ENCODE peak calls at places on chromosome 1, in seven cellular contexts. Y is H9, P is IMR-90, O is mesendoderm, H is trophoblast cell, U is mesenchymal stem cell, K is H1. N is an unnamed sample.

GRCh38 chr1:47986741-47987140 is 10.4 kb downstream of the TRABD2B start:
- DNase-seq in K (no peak), P (no peak), H (no peak), U (no peak), Y (no peak), O (no peak), N (no peak)

GRCh38 chr1:99507906-99508732 is 137.8 kb upstream of the PALMD start:
- DNase-seq in U (no peak), Y (no peak), O (no peak), P (no peak), H (no peak), K (no peak), N (no peak)

GRCh38 chr1:155966135-155966534 is 12.2 kb downstream of the ARHGEF2 start:
- DNase-seq in P (no peak), K (no peak), H (no peak), O (no peak), U (no peak), Y (no peak), N (no peak)

GRCh38 chr1:178543291-178543609 is 30.3 kb downstream of the TEX35 start:
- DNase-seq in U (no peak), P (no peak), O (no peak), H (no peak), K (no peak), Y (no peak), N (no peak)

GRCh38 chr1:10265027-10265426 is 54.7 kb downstream of the KIF1B start:
- DNase-seq in O (no peak), Y (no peak), P (no peak), H (no peak), U (no peak), K (no peak), N (no peak)

GRCh38 chr1:212951058-212951923 is 950 bp downstream of the VASH2 start:
- DNase-seq in H (no peak), Y (no peak), K (no peak), O (no peak), U (peak), P (no peak), N (no peak)

GRCh38 chr1:201970334-201971159 is 11.9 kb upstream of the RNPEP start:
- DNase-seq in O (no peak), K (no peak), P (peak), Y (no peak), H (no peak), U (peak), N (no peak)

GRCh38 chr1:27366113-27366410 is 699 bp downstream of the MAP3K6 start:
- DNase-seq in P (peak), K (peak), H (peak), Y (peak), O (peak), U (peak), N (peak)

GRCh38 chr1:175152006-175152652 is 40.4 kb downstream of the KIAA0040 start:
- DNase-seq in K (peak), O (peak), H (no peak), U (peak), Y (peak), P (peak), N (peak)

GRCh38 chr1:59173721-59174120 is 123.2 kb upstream of the FGGY start:
- DNase-seq in K (no peak), O (no peak), U (peak), Y (no peak), H (no peak), P (peak), N (no peak)

DNA sequence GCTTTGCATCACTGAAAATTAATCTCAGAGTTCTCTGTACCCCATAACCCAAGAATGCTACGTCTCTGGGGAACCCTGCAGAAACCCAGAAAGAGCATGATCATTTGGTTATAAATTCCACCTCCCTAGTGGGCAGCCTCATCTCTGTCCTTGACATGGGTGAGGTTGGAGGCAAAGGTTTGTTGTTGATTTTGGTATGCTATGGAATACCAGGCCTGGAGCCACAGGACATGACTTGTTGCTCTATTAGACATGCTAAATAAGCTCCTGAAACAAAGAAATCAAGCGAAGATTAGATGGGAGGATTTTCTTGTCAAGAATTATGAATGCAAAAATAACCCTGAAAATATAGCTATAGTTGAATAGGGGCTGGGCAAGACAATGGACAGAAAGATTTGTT is 197.4 kb upstream of the CAMK1G start:
- DNase-seq in P (no peak), H (no peak), O (no peak), K (no peak), Y (no peak), U (no peak), N (no peak)
- H4K8ac ChIP-seq in P (no peak), H (no peak), O (no peak), K (no peak), Y (no peak), U (no peak), N (no peak)

GRCh38 chr1:101000141-101000867 is 25.3 kb downstream of the DPH5 start:
- DNase-seq in U (no peak), Y (no peak), O (no peak), K (no peak), P (peak), H (no peak), N (no peak)
- H3K18ac ChIP-seq in U (no peak), Y (no peak), O (no peak), K (no peak), P (no peak), H (no peak), N (no peak)

GRCh38 chr1:232634086-232634485 is 4.2 kb upstream of the SIPA1L2 start:
- DNase-seq in H (no peak), P (no peak), U (no peak), O (no peak), K (no peak), Y (peak), N (no peak)
- H4K8ac ChIP-seq in H (no peak), P (no peak), U (no peak), O (no peak), K (no peak), Y (no peak), N (no peak)

GRCh38 chr1:219000005-219000404 is 173.7 kb upstream of the LYPLAL1 start:
- DNase-seq in O (no peak), H (no peak), U (no peak), Y (no peak), K (no peak), P (no peak), N (no peak)

GRCh38 chr1:218991089-218991488 is 182.6 kb upstream of the LYPLAL1 start:
- DNase-seq in H (no peak), O (no peak), K (no peak), Y (no peak), U (no peak), P (no peak), N (no peak)

GRCh38 chr1:218990019-218990418 is 183.7 kb upstream of the LYPLAL1 start:
- DNase-seq in O (no peak), K (no peak), H (no peak), Y (no peak), U (no peak), P (no peak), N (no peak)

GRCh38 chr1:218996362-218996761 is 177.3 kb upstream of the LYPLAL1 start:
- DNase-seq in H (no peak), Y (no peak), K (no peak), O (no peak), U (no peak), P (no peak), N (no peak)

GRCh38 chr1:218994615-218995014 is 179.1 kb upstream of the LYPLAL1 start:
- DNase-seq in K (no peak), P (no peak), H (no peak), O (no peak), U (no peak), Y (no peak), N (no peak)
- H3K18ac ChIP-seq in K (no peak), P (no peak), H (no peak), O (no peak), U (no peak), Y (no peak), N (no peak)

GRCh38 chr1:223009421-223009820 is 133.6 kb downstream of the TLR5 start:
- DNase-seq in Y (no peak), U (no peak), K (no peak), H (no peak), P (no peak), O (no peak), N (no peak)
- H4K8ac ChIP-seq in Y (no peak), U (no peak), K (no peak), H (no peak), P (no peak), O (no peak), N (no peak)

GRCh38 chr1:171127481-171127880 is 36.8 kb downstream of the FMO3 start:
- DNase-seq in H (no peak), U (no peak), Y (no peak), O (no peak), P (peak), K (no peak), N (no peak)
- H3K18ac ChIP-seq in H (no peak), U (no peak), Y (no peak), O (no peak), P (peak), K (no peak), N (no peak)

DNA sequence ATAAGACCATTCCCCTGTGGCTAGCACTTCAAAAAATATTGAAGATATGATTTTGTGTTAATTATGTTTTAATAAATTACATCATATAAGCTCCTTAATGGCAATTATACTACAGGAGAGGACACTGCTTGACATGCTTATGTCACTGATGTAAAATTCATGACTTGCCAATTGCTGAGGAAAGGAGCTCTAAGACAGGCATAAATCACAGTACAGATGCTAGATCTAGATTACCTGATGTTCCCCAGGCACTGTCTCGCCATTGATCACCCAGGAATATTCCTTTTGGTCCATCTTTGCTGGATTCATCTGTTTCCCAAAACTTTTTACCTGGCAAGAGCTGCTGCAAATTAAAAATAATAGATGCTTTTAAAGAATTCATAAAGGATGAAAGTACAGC is 58.8 kb downstream of the PUM1 start:
- DNase-seq in Y (no peak), P (no peak), K (no peak), H (no peak), O (no peak), U (no peak), N (no peak)
- H4K8ac ChIP-seq in Y (no peak), P (peak), K (no peak), H (no peak), O (no peak), U (no peak), N (no peak)